ENCODE peak calls at places on chromosomes 11 and 22, in nine cellular contexts. O, B, T, W, M, Y, A, Z and V are unnamed samples.

GRCh38 chr11:103581680-103582265 is 454.7 kb upstream of the DDI1 start:
- DNase-seq in Z (no peak), W (no peak), O (no peak), A (no peak), B (no peak), Y (no peak), T (no peak), M (no peak), V (no peak)

GRCh38 chr11:27347361-27347760 is 15.7 kb downstream of the CCDC34 start:
- DNase-seq in Y (no peak), A (no peak), B (no peak), T (no peak), O (no peak), W (no peak), M (no peak), Z (no peak), V (no peak)

GRCh38 chr11:7219457-7219856 is 32.2 kb upstream of the SYT9 start:
- DNase-seq in Y (no peak), B (no peak), A (no peak), W (no peak), Z (no peak), O (no peak), M (no peak), T (no peak), V (no peak)

GRCh38 chr11:85827768-85828639 is 17.1 kb upstream of the SYTL2 start:
- DNase-seq in B (no peak), M (no peak), A (peak; percentile 21), T (no peak), Z (peak; percentile 83), W (no peak), Y (no peak), O (peak; percentile 60), V (no peak)

GRCh38 chr22:38826801-38827200 is 17.0 kb downstream of the NPTXR start:
- DNase-seq in Y (no peak), M (no peak), B (no peak), T (no peak), O (no peak), A (no peak), W (no peak), Z (no peak), V (no peak)

GRCh38 chr11:100810146-100810545 is 123.1 kb downstream of the ARHGAP42 start:
- DNase-seq in W (no peak), Z (peak; percentile 70), Y (no peak), B (no peak), O (no peak), M (no peak), A (no peak), T (no peak), V (no peak)

GRCh38 chr11:12540913-12541587 is 133.2 kb upstream of the TEAD1 start:
- DNase-seq in Z (no peak), A (no peak), B (no peak), M (no peak), O (no peak), T (no peak), Y (no peak), W (no peak), V (peak; percentile 83)

GRCh38 chr11:6622261-6623171 is 3.3 kb upstream of the TPP1 start:
- DNase-seq in B (no peak), M (no peak), O (no peak), A (peak; percentile 69), Z (no peak), T (no peak), Y (no peak), W (no peak), V (no peak)

GRCh38 chr22:48495751-48496080 is 1332.0 kb downstream of the BRD1 start:
- DNase-seq in W (no peak), Y (no peak), O (no peak), A (no peak), T (no peak), Z (no peak), B (no peak), M (no peak), V (no peak)

GRCh38 chr22:45975266-45976161 is 1.4 kb downstream of the WNT7B start:
- DNase-seq in Y (no peak), Z (peak; percentile 53), T (no peak), M (peak; percentile 56), W (no peak), B (no peak), O (no peak), A (no peak), V (no peak)

GRCh38 chr11:1041936-1042608 is 5.6 kb upstream of the MUC6 start:
- DNase-seq in O (no peak), Z (no peak), A (no peak), T (no peak), M (peak; percentile 88), Y (peak; percentile 70), W (peak; percentile 61), B (peak; percentile 14), V (peak; percentile 38)

GRCh38 chr11:67303989-67304411 is 670 bp downstream of the SSH3 start:
- DNase-seq in A (no peak), W (peak; percentile 45), T (no peak), B (no peak), M (peak; percentile 53), Y (peak; percentile 79), O (peak; percentile 31), Z (peak; percentile 22), V (peak; percentile 69)

GRCh38 chr11:20966489-20966888 is 297.1 kb downstream of the NELL1 start:
- DNase-seq in A (no peak), Y (no peak), M (no peak), T (no peak), O (no peak), B (no peak), Z (no peak), W (no peak), V (no peak)

GRCh38 chr11:76268498-76268897 is 62.2 kb upstream of the WNT11 start:
- DNase-seq in O (no peak), B (no peak), T (no peak), Y (no peak), W (no peak), Z (no peak), M (no peak), A (no peak), V (no peak)

GRCh38 chr22:30414525-30415047 is 11.0 kb upstream of the MTFP1 start:
- DNase-seq in Y (no peak), T (no peak), B (no peak), Z (no peak), O (no peak), W (no peak), A (no peak), M (no peak), V (no peak)

GRCh38 chr11:19344661-19345518 is 104.1 kb upstream of the E2F8 start:
- DNase-seq in Y (peak; percentile 68), A (peak; percentile 77), O (no peak), W (peak; percentile 44), T (no peak), M (peak; percentile 49), Z (peak; percentile 75), B (peak; percentile 42), V (peak; percentile 66)
- H3K27ac ChIP-seq in Y (no peak overlapping the region), A (peak overlapping the region; percentile 24), O (no peak overlapping the region), W (no peak overlapping the region), T (no peak overlapping the region), M (no peak overlapping the region), Z (no peak overlapping the region), B (no peak overlapping the region), V (no peak overlapping the region)

GRCh38 chr11:134640971-134641968 is 229.2 kb upstream of the B3GAT1 start:
- DNase-seq in A (no peak), B (no peak), W (no peak), Y (no peak), M (no peak), Z (no peak), T (no peak), O (no peak), V (no peak)

GRCh38 chr11:134643519-134644042 is 231.5 kb upstream of the B3GAT1 start:
- DNase-seq in T (no peak), M (no peak), Z (no peak), A (no peak), O (no peak), Y (no peak), B (no peak), W (no peak), V (peak; percentile 40)

GRCh38 chr11:134643115-134643514 is 231.1 kb upstream of the B3GAT1 start:
- DNase-seq in M (no peak), Y (no peak), B (no peak), O (no peak), Z (no peak), A (no peak), W (no peak), T (no peak), V (peak; percentile 53)

GRCh38 chr11:134640536-134640935 is 228.5 kb upstream of the B3GAT1 start:
- DNase-seq in Z (no peak), W (no peak), M (no peak), B (no peak), A (no peak), Y (no peak), O (no peak), T (no peak), V (no peak)

DNA sequence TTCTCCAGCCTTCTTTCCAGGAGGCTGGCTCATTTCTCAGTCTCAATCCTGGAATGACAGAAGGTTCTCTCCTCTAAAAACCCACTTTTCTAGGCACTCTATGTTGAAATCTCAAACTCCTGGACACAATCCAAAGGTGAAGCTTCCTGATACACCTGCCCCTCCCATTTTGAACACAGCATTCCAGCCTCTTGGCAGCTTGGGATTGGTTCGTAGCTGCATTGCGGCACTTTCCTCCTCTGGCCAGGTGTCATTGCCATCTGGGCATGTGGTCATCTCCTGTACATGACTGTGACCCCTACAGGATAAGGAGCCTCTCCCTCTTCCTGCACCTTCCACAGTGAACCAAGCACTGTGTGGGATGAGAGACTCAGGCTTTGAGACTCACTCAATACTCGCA is 230.2 kb upstream of the B3GAT1 start:
- DNase-seq in W (no peak), O (no peak), B (no peak), Y (no peak), Z (no peak), A (no peak), M (no peak), T (no peak), V (peak; percentile 29)
- H3K9me3 ChIP-seq in W (no peaks in the 10 kb centered on the region), O (no peaks in the 10 kb centered on the region), B (no peaks in the 10 kb centered on the region), Y (no peaks in the 10 kb centered on the region), Z (peaks cover 15% of the 10 kb centered on the region), A (no peaks in the 10 kb centered on the region), M (no peaks in the 10 kb centered on the region), T (no peaks in the 10 kb centered on the region), V (no peaks in the 10 kb centered on the region)

GRCh38 chr22:43956383-43956782 is 1.1 kb downstream of the SAMM50 start:
- DNase-seq in M (no peak), W (no peak), A (no peak), Y (no peak), B (no peak), Z (no peak), T (no peak), O (no peak), V (no peak)
- H3K27ac ChIP-seq in M (no peak overlapping the region), W (no peak overlapping the region), A (no peak overlapping the region), Y (no peak overlapping the region), B (peak overlapping the region; percentile 96), Z (no peak overlapping the region), T (no peak overlapping the region), O (no peak overlapping the region), V (no peak overlapping the region)

DNA sequence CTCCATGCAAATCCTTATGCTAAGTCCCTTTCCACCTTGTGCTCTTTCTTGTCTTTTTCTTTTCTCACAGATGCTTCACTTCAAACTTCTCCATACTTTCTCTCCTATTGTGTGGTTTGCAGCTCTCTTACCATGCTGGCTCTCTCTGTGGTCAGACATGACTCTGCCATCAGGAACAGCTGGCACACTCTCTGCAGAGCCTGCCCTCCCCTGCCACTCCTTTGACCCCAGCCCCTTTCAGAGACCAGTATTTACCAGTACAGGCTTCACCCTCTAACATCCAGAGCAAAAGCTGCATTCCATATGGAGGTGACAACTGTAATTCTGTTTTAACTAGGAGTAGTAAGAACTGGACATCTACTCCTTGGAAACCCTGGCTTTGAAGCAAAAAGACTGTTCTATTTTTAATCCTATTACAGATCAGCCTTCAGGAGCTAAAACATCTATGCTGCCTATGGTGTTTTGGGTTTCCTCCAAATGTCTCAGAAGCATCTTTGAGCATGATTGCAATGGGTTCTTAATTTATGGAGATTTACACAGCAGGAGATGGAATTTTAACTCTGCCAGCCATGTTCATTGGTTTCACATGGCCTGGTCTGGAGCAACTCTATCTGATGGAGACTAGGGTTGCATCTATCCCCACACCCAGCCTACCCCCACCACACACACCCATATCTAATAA is 386.8 kb upstream of the FAT3 start:
- DNase-seq in B (no peak), A (no peak), O (no peak), T (no peak), M (no peak), Z (no peak), W (no peak), Y (no peak), V (no peak)
- H3K9me3 ChIP-seq in B (no peaks in the 10 kb centered on the region), A (no peaks in the 10 kb centered on the region), O (no peaks in the 10 kb centered on the region), T (peaks cover 1% of the 10 kb centered on the region), M (no peaks in the 10 kb centered on the region), Z (no peaks in the 10 kb centered on the region), W (no peaks in the 10 kb centered on the region), Y (no peaks in the 10 kb centered on the region), V (no peaks in the 10 kb centered on the region)